ENCODE peak calls at places on chromosome 15, in six cellular contexts. One of them, this sample, is unnamed.

GRCh38 chr15:89349212-89349558 is 14.6 kb upstream of the POLG start:
- DNase-seq in suprapubic skin: no peak
- DNase-seq in left lung: no peak
- DNase-seq in MG63: no peak
- DNase-seq in tibial nerve: no peak
- DNase-seq in fibroblast of lung: no peak
- DNase-seq in this sample: no peak

GRCh38 chr15:34582461-34583357 is 742 bp downstream of the GOLGA8B start:
- DNase-seq in suprapubic skin: no peak
- DNase-seq in left lung: peak; percentile 60
- DNase-seq in MG63: peak; percentile 39
- DNase-seq in tibial nerve: no peak
- DNase-seq in fibroblast of lung: peak; percentile 30
- DNase-seq in this sample: no peak

GRCh38 chr15:60052796-60053195 is 48.7 kb downstream of the FOXB1 start:
- DNase-seq in suprapubic skin: no peak
- DNase-seq in left lung: no peak
- DNase-seq in MG63: no peak
- DNase-seq in tibial nerve: no peak
- DNase-seq in fibroblast of lung: no peak
- DNase-seq in this sample: no peak

GRCh38 chr15:66024998-66025397 is 155.7 kb downstream of the RAB11A start:
- DNase-seq in suprapubic skin: no peak
- DNase-seq in left lung: no peak
- DNase-seq in MG63: peak; percentile 40
- DNase-seq in tibial nerve: no peak
- DNase-seq in fibroblast of lung: peak; percentile 39
- DNase-seq in this sample: no peak

GRCh38 chr15:100254694-100255093 is 87.1 kb downstream of the ADAMTS17 start:
- DNase-seq in suprapubic skin: no peak
- DNase-seq in left lung: no peak
- DNase-seq in MG63: no peak
- DNase-seq in tibial nerve: no peak
- DNase-seq in fibroblast of lung: no peak
- DNase-seq in this sample: no peak

GRCh38 chr15:77944002-77944867 is 133.3 kb downstream of the TBC1D2B start:
- DNase-seq in suprapubic skin: peak; percentile 90
- DNase-seq in left lung: peak; percentile 87
- DNase-seq in MG63: peak; percentile 91
- DNase-seq in tibial nerve: peak; percentile 77
- DNase-seq in fibroblast of lung: peak; percentile 83
- DNase-seq in this sample: peak; percentile 79

GRCh38 chr15:54131410-54131809 is 153.2 kb downstream of the UNC13C start:
- DNase-seq in suprapubic skin: no peak
- DNase-seq in left lung: no peak
- DNase-seq in MG63: no peak
- DNase-seq in tibial nerve: no peak
- DNase-seq in fibroblast of lung: no peak
- DNase-seq in this sample: no peak

GRCh38 chr15:100265641-100266035 is 76.1 kb downstream of the ADAMTS17 start:
- DNase-seq in suprapubic skin: no peak
- DNase-seq in left lung: no peak
- DNase-seq in MG63: no peak
- DNase-seq in tibial nerve: no peak
- DNase-seq in fibroblast of lung: no peak
- DNase-seq in this sample: no peak

GRCh38 chr15:31397851-31398661 is 71.4 kb downstream of the KLF13 start:
- DNase-seq in suprapubic skin: no peak
- DNase-seq in left lung: no peak
- DNase-seq in MG63: no peak
- DNase-seq in tibial nerve: no peak
- DNase-seq in fibroblast of lung: no peak
- DNase-seq in this sample: no peak

GRCh38 chr15:88630141-88630721 is 8.6 kb upstream of the ISG20 start:
- DNase-seq in suprapubic skin: no peak
- DNase-seq in left lung: no peak
- DNase-seq in MG63: no peak
- DNase-seq in tibial nerve: no peak
- DNase-seq in fibroblast of lung: no peak
- DNase-seq in this sample: no peak

GRCh38 chr15:75723847-75724660 is 11.4 kb upstream of the CSPG4 start:
- DNase-seq in suprapubic skin: peak; percentile 96
- DNase-seq in left lung: peak; percentile 94
- DNase-seq in MG63: peak; percentile 86
- DNase-seq in tibial nerve: peak; percentile 86
- DNase-seq in fibroblast of lung: peak; percentile 90
- DNase-seq in this sample: peak; percentile 93

GRCh38 chr15:96416934-96417759 is 86.6 kb downstream of the NR2F2 start:
- DNase-seq in suprapubic skin: no peak
- DNase-seq in left lung: no peak
- DNase-seq in MG63: peak; percentile 64
- DNase-seq in tibial nerve: no peak
- DNase-seq in fibroblast of lung: peak; percentile 9
- DNase-seq in this sample: peak; percentile 26

GRCh38 chr15:36008719-36009118 is 462.8 kb upstream of the DPH6 start:
- DNase-seq in suprapubic skin: no peak
- DNase-seq in left lung: no peak
- DNase-seq in MG63: no peak
- DNase-seq in tibial nerve: no peak
- DNase-seq in fibroblast of lung: no peak
- DNase-seq in this sample: no peak

GRCh38 chr15:60913901-60914300 is 315.2 kb downstream of the RORA start:
- DNase-seq in suprapubic skin: no peak
- DNase-seq in left lung: no peak
- DNase-seq in MG63: no peak
- DNase-seq in tibial nerve: no peak
- DNase-seq in fibroblast of lung: no peak
- DNase-seq in this sample: no peak

GRCh38 chr15:26280281-26280680 is 417.2 kb upstream of the ATP10A start:
- DNase-seq in suprapubic skin: no peak
- DNase-seq in left lung: no peak
- DNase-seq in MG63: no peak
- DNase-seq in tibial nerve: no peak
- DNase-seq in fibroblast of lung: no peak
- DNase-seq in this sample: no peak

GRCh38 chr15:29631076-29632070 is 190.9 kb downstream of the TJP1 start:
- DNase-seq in suprapubic skin: no peak
- DNase-seq in left lung: peak; percentile 39
- DNase-seq in MG63: no peak
- DNase-seq in tibial nerve: no peak
- DNase-seq in fibroblast of lung: peak; percentile 16
- DNase-seq in this sample: no peak

GRCh38 chr15:99683000-99683670 is 50.1 kb downstream of the LYSMD4 start:
- DNase-seq in suprapubic skin: no peak
- DNase-seq in left lung: no peak
- DNase-seq in MG63: no peak
- DNase-seq in tibial nerve: no peak
- DNase-seq in fibroblast of lung: peak; percentile 81
- DNase-seq in this sample: no peak

GRCh38 chr15:51226813-51227212 is 111.6 kb downstream of the CYP19A1 start:
- DNase-seq in suprapubic skin: no peak
- DNase-seq in left lung: no peak
- DNase-seq in MG63: no peak
- DNase-seq in tibial nerve: no peak
- DNase-seq in fibroblast of lung: no peak
- DNase-seq in this sample: no peak

GRCh38 chr15:78909160-78909695 is 35.6 kb downstream of the CTSH start:
- DNase-seq in suprapubic skin: no peak
- DNase-seq in left lung: no peak
- DNase-seq in MG63: no peak
- DNase-seq in tibial nerve: no peak
- DNase-seq in fibroblast of lung: no peak
- DNase-seq in this sample: no peak

GRCh38 chr15:95911570-95912279 is 418.8 kb upstream of the NR2F2 start:
- DNase-seq in suprapubic skin: no peak
- DNase-seq in left lung: no peak
- DNase-seq in MG63: no peak
- DNase-seq in tibial nerve: no peak
- DNase-seq in fibroblast of lung: no peak
- DNase-seq in this sample: no peak

GRCh38 chr15:62889734-62890505 is 152.6 kb upstream of the TPM1 start:
- DNase-seq in suprapubic skin: no peak
- DNase-seq in left lung: no peak
- DNase-seq in MG63: peak; percentile 48
- DNase-seq in tibial nerve: no peak
- DNase-seq in fibroblast of lung: peak; percentile 72
- DNase-seq in this sample: peak; percentile 53

GRCh38 chr15:89912145-89912673 is 543 bp downstream of the ARPIN start:
- DNase-seq in suprapubic skin: peak; percentile 72
- DNase-seq in left lung: no peak
- DNase-seq in MG63: peak; percentile 37
- DNase-seq in tibial nerve: no peak
- DNase-seq in fibroblast of lung: peak; percentile 20
- DNase-seq in this sample: no peak

GRCh38 chr15:74843445-74843828 is 481 bp upstream of the ULK3 start:
- DNase-seq in suprapubic skin: no peak
- DNase-seq in left lung: no peak
- DNase-seq in MG63: no peak
- DNase-seq in tibial nerve: no peak
- DNase-seq in fibroblast of lung: no peak
- DNase-seq in this sample: no peak

GRCh38 chr15:64985382-64986033 is 4.2 kb downstream of the SPG21 start:
- DNase-seq in suprapubic skin: no peak
- DNase-seq in left lung: no peak
- DNase-seq in MG63: no peak
- DNase-seq in tibial nerve: no peak
- DNase-seq in fibroblast of lung: no peak
- DNase-seq in this sample: no peak

GRCh38 chr15:37016287-37016686 is 84.1 kb downstream of the MEIS2 start:
- DNase-seq in suprapubic skin: no peak
- DNase-seq in left lung: no peak
- DNase-seq in MG63: no peak
- DNase-seq in tibial nerve: no peak
- DNase-seq in fibroblast of lung: peak; percentile 94
- DNase-seq in this sample: peak; percentile 72

GRCh38 chr15:29070471-29071192 is 184.9 kb downstream of the APBA2 start:
- DNase-seq in suprapubic skin: no peak
- DNase-seq in left lung: no peak
- DNase-seq in MG63: no peak
- DNase-seq in tibial nerve: no peak
- DNase-seq in fibroblast of lung: peak; percentile 13
- DNase-seq in this sample: no peak

DNA sequence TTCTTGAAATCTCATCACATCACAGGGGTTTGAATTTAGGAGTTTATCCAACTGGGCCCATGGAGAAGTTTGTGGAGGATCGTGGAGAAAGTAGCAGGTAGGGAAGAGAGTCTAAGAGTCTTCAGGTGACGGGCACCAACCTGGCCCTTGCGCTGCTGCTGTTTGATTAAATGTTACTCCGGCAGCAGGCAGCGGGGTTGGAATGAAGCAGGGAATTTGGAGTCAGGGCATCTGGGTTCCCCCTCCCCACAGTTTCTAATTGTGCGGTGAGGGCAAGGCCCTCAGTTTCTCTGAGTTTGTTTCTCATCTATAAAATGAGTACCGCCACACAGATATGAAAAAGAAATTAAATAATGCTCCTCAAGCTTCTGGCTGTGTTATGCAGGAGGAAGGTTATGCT is 182.9 kb upstream of the RGMA start:
- DNase-seq in suprapubic skin: no peak
- DNase-seq in left lung: no peak
- DNase-seq in MG63: no peak
- DNase-seq in tibial nerve: no peak
- DNase-seq in fibroblast of lung: no peak
- DNase-seq in this sample: no peak
- H3K36me3 ChIP-seq in suprapubic skin: no peaks in the 10 kb centered on the region
- H3K36me3 ChIP-seq in left lung: no peaks in the 10 kb centered on the region
- H3K36me3 ChIP-seq in MG63: no peaks in the 10 kb centered on the region
- H3K36me3 ChIP-seq in tibial nerve: no peaks in the 10 kb centered on the region
- H3K36me3 ChIP-seq in fibroblast of lung: no peaks in the 10 kb centered on the region
- H3K36me3 ChIP-seq in this sample: no peaks in the 10 kb centered on the region

GRCh38 chr15:40743921-40744809 is 10.9 kb downstream of the RMDN3 start:
- DNase-seq in suprapubic skin: peak; percentile 46
- DNase-seq in left lung: no peak
- DNase-seq in MG63: peak; percentile 63
- DNase-seq in tibial nerve: no peak
- DNase-seq in fibroblast of lung: peak; percentile 67
- DNase-seq in this sample: no peak

GRCh38 chr15:40744810-40745152 is 10.3 kb downstream of the RMDN3 start:
- DNase-seq in suprapubic skin: peak; percentile 21
- DNase-seq in left lung: no peak
- DNase-seq in MG63: no peak
- DNase-seq in tibial nerve: no peak
- DNase-seq in fibroblast of lung: no peak
- DNase-seq in this sample: no peak

GRCh38 chr15:40749151-40749630 is 5.9 kb downstream of the RMDN3 start:
- DNase-seq in suprapubic skin: no peak
- DNase-seq in left lung: no peak
- DNase-seq in MG63: no peak
- DNase-seq in tibial nerve: no peak
- DNase-seq in fibroblast of lung: no peak
- DNase-seq in this sample: no peak

GRCh38 chr15:40747685-40748631 is 7.1 kb downstream of the RMDN3 start:
- DNase-seq in suprapubic skin: no peak
- DNase-seq in left lung: no peak
- DNase-seq in MG63: peak; percentile 43
- DNase-seq in tibial nerve: no peak
- DNase-seq in fibroblast of lung: no peak
- DNase-seq in this sample: no peak

GRCh38 chr15:40746916-40747418 is 8.1 kb downstream of the RMDN3 start:
- DNase-seq in suprapubic skin: peak; percentile 40
- DNase-seq in left lung: no peak
- DNase-seq in MG63: peak; percentile 26
- DNase-seq in tibial nerve: no peak
- DNase-seq in fibroblast of lung: no peak
- DNase-seq in this sample: no peak
- H3K36me3 ChIP-seq in suprapubic skin: peaks cover 64% of the 10 kb centered on the region
- H3K36me3 ChIP-seq in left lung: no peaks in the 10 kb centered on the region
- H3K36me3 ChIP-seq in MG63: peaks cover 46% of the 10 kb centered on the region
- H3K36me3 ChIP-seq in tibial nerve: no peaks in the 10 kb centered on the region
- H3K36me3 ChIP-seq in fibroblast of lung: peaks cover 8% of the 10 kb centered on the region
- H3K36me3 ChIP-seq in this sample: no peaks in the 10 kb centered on the region

GRCh38 chr15:41006479-41006878 is 53.2 kb downstream of the CHAC1 start:
- DNase-seq in suprapubic skin: no peak
- DNase-seq in left lung: no peak
- DNase-seq in MG63: no peak
- DNase-seq in tibial nerve: no peak
- DNase-seq in fibroblast of lung: no peak
- DNase-seq in this sample: no peak

GRCh38 chr15:41013698-41014414 is 60.6 kb downstream of the CHAC1 start:
- DNase-seq in suprapubic skin: no peak
- DNase-seq in left lung: no peak
- DNase-seq in MG63: no peak
- DNase-seq in tibial nerve: no peak
- DNase-seq in fibroblast of lung: no peak
- DNase-seq in this sample: no peak

GRCh38 chr15:41011055-41011815 is 58.0 kb downstream of the CHAC1 start:
- DNase-seq in suprapubic skin: no peak
- DNase-seq in left lung: no peak
- DNase-seq in MG63: no peak
- DNase-seq in tibial nerve: no peak
- DNase-seq in fibroblast of lung: no peak
- DNase-seq in this sample: no peak

GRCh38 chr15:41010335-41010734 is 57.1 kb downstream of the CHAC1 start:
- DNase-seq in suprapubic skin: no peak
- DNase-seq in left lung: no peak
- DNase-seq in MG63: no peak
- DNase-seq in tibial nerve: no peak
- DNase-seq in fibroblast of lung: no peak
- DNase-seq in this sample: no peak
- H3K36me3 ChIP-seq in suprapubic skin: peaks cover 23% of the 10 kb centered on the region
- H3K36me3 ChIP-seq in left lung: no peaks in the 10 kb centered on the region
- H3K36me3 ChIP-seq in MG63: peaks cover 53% of the 10 kb centered on the region
- H3K36me3 ChIP-seq in tibial nerve: no peaks in the 10 kb centered on the region
- H3K36me3 ChIP-seq in fibroblast of lung: no peaks in the 10 kb centered on the region
- H3K36me3 ChIP-seq in this sample: no peaks in the 10 kb centered on the region

GRCh38 chr15:63891763-63892123 is 58.0 kb upstream of the HERC1 start:
- DNase-seq in suprapubic skin: no peak
- DNase-seq in left lung: no peak
- DNase-seq in MG63: no peak
- DNase-seq in tibial nerve: no peak
- DNase-seq in fibroblast of lung: no peak
- DNase-seq in this sample: no peak
- H3K36me3 ChIP-seq in suprapubic skin: no peaks in the 10 kb centered on the region
- H3K36me3 ChIP-seq in left lung: no peaks in the 10 kb centered on the region
- H3K36me3 ChIP-seq in MG63: no peaks in the 10 kb centered on the region
- H3K36me3 ChIP-seq in tibial nerve: no peaks in the 10 kb centered on the region
- H3K36me3 ChIP-seq in fibroblast of lung: no peaks in the 10 kb centered on the region
- H3K36me3 ChIP-seq in this sample: no peaks in the 10 kb centered on the region